ENCODE peak calls at places on chromosome 17, in five cellular contexts. E is neuronal stem cell, P is H1, F is H9, S is IMR-90. R is an unnamed sample.

GRCh38 chr17:71910002-71910401 is 210.8 kb upstream of the SOX9 start:
- DNase-seq in S (no peak), F (no peak), E (no peak), P (no peak), R (no peak)

GRCh38 chr17:40497704-40498103 is 3.7 kb downstream of the TNS4 start:
- DNase-seq in P (no peak), S (peak), F (no peak), E (no peak), R (peak)

GRCh38 chr17:78658281-78658785 is 81.1 kb upstream of the DNAH17 start:
- DNase-seq in E (no peak), F (no peak), S (peak), P (no peak), R (no peak)

GRCh38 chr17:70622382-70623260 is 453.3 kb downstream of the KCNJ2 start:
- DNase-seq in P (peak), S (peak), E (peak), F (peak), R (peak)

GRCh38 chr17:80084773-80085172 is 16.6 kb upstream of the GAA start:
- DNase-seq in F (no peak), E (no peak), S (no peak), P (no peak), R (no peak)

GRCh38 chr17:681738-682137 is 32.9 kb downstream of the VPS53 start:
- DNase-seq in P (no peak), S (peak), E (peak), F (no peak), R (peak)

GRCh38 chr17:82775033-82775823 is 23.4 kb downstream of the TBCD start:
- DNase-seq in S (no peak), E (peak), P (peak), F (peak), R (peak)

GRCh38 chr17:28760987-28761562 is 17.3 kb downstream of the TRAF4 start:
- DNase-seq in F (peak), P (peak), E (no peak), S (peak), R (peak)

DNA sequence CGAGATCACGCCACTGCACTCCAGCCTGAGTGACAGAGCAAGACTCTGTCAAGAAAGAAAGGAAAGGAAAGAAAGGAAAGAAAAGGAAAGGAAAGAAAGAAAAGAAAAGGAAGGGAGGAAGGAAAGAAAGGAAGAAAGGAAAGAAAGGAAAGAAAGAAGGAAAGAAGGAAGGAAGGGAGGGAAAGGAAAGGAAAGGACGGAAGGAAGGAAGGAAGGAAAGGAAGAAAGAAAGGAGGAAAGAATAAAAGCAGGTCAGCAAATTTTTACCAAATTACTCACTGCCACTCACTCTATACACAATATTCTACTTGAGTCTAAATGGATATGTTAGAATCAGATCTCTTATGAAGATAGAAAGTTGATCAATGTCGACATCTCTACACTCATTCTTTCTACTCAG is 49.8 kb downstream of the RND2 start:
- DNase-seq in E (no peak), S (no peak), F (no peak), P (no peak), R (no peak)
- H2AK5ac ChIP-seq in E (no peak), S (no peak), F (no peak), P (no peak), R (no peak)

GRCh38 chr17:12021604-12022003 is 927 bp downstream of the MAP2K4 start:
- DNase-seq in F (no peak), P (no peak), E (no peak), S (no peak), R (no peak)
- H2AK5ac ChIP-seq in F (no peak), P (no peak), E (no peak), S (no peak), R (no peak)

GRCh38 chr17:77288115-77288619 is 147.4 kb downstream of the SEC14L1 start:
- DNase-seq in E (no peak), F (no peak), P (no peak), S (no peak), R (no peak)

GRCh38 chr17:77287432-77288068 is 146.8 kb downstream of the SEC14L1 start:
- DNase-seq in S (peak), F (peak), E (no peak), P (no peak), R (peak)

GRCh38 chr17:77295410-77295809 is 154.6 kb downstream of the SEC14L1 start:
- DNase-seq in E (no peak), F (no peak), P (no peak), S (no peak), R (no peak)

GRCh38 chr17:77286641-77287431 is 146.1 kb downstream of the SEC14L1 start:
- DNase-seq in P (no peak), E (no peak), F (no peak), S (peak), R (no peak)

DNA sequence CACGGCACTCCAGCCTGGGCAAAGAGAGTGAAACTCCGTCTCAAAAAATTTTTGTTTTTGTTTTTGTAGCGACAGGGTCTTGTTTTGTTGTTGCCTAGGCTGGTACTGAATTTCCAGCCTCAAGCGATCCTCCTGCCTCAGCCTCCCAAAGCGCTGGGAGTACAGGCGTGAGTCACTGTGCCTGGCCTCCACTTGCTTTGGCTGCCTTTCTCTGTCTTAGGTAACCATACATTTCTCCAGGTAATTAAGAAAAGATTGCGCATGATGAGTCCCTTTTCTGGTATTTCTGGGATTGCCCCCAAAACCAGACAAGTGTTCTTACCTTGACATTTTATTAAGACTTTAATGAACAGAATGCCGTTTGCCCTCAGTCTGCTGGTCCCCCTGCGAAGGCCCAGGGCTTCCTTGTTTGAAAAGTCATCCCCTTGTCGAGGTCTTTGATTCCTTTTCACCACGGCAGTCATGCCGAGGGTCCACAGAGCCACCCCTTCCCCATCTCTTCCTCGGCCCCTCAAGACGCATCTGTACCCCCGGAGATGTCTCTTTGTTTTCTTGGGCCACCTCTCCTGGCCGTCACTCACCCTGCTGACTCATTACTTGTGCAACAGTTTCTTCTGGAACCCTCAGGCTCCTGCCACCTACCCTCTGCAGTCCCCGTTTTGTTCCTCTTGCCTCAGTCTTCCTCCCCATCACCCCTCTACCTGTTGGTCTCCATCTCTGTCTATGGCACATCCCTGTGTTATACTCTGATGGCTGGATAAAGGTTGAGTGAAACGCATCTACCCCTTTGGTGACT is 151.0 kb downstream of the SEC14L1 start:
- DNase-seq in S (no peak), F (no peak), E (no peak), P (no peak), R (no peak)
- H2AK5ac ChIP-seq in S (peak), F (no peak), E (peak), P (peak), R (no peak)

DNA sequence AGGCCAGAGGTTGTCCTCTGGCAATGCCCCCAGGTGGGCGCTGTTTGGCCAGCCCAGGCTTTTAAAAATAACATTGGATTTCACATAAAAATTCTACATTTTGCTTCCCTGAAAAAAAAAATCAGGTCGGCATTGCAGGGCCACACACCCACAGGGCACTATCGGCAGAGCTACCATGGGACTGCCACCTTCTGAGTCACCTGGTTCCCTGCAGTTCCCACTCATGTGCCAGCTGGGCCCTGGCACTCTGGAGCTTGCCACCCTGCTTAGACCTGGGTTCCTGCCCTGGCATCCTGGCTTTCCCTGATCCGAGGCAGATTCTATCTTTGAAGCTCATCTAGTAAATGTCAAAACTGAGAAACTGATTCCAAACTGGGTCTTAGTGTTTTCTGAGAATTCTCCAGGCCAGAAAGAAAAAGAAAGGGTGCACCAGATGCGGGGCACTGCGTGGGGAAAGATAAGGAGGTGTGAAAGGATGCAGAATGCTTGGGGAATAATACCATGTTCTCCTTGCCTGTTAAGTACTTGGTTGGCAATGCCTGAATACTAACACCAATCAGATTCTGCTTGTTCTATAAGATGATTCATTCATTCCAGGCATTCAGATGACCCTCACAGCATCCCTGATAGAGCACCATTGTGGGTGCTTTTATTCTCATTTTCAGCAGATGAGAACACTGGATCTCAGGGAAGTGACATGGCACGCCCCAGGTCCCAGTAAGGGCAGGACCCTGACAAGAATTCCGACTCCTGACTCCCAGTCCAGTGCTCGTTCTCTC is 51.8 kb downstream of the RAI1 start:
- DNase-seq in E (no peak), F (no peak), P (no peak), S (peak), R (no peak)
- H2AK5ac ChIP-seq in E (no peak), F (no peak), P (no peak), S (peak), R (no peak)

DNA sequence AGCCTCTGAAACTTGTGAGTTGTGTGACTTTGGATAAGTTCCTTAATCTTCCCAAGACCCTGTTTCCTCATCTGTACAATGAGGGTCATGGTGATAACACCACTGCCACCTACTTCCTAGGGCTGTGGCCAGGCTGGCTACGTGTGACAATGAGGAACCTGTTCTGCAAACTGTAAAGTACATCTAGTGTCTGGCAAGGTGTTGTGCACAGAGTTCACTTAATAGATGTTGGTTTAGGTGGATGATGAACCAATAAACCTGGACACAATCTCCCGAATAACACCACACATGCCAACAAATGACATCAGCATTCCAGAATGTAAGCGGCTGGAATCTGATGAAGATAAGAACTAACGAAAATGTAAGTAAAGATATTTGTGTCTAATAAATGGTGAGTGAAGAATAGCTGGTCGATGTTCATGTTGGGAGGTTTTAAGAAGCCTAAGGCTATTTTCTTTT is 82.3 kb downstream of the MARCHF10 start:
- DNase-seq in E (no peak), S (peak), P (no peak), F (no peak), R (no peak)
- H2AK5ac ChIP-seq in E (no peak), S (peak), P (no peak), F (no peak), R (no peak)

R was measured in mesendoderm.